ENCODE peak calls at places on chromosomes 4 and X, in eight cellular contexts. R is breast epithelium, Z is GM10248, K is sigmoid colon, A is ascending aorta, S is epithelial cell of esophagus, L is kidney, M is kidney epithelial cell. Q is an unnamed sample.

GRCh38 chr4:144304025-144304424 is 163.5 kb upstream of the GYPA start:
- DNase-seq in R (no peak), Z (no peak), K (no peak), A (no peak), S (no peak), L (no peak), M (no peak), Q (no peak)

GRCh38 chrX:3286196-3286920 is 60.1 kb downstream of the MXRA5 start:
- DNase-seq in R (no peak), Z (no peak), K (no peak), A (no peak), S (peak), L (no peak), M (no peak), Q (no peak)

GRCh38 chrX:11908371-11908770 is 150.3 kb downstream of the MSL3 start:
- DNase-seq in R (no peak), Z (peak), K (no peak), A (no peak), S (peak), L (no peak), M (no peak), Q (peak)

GRCh38 chrX:102624105-102624504 is 24.8 kb downstream of the ARMCX5 start:
- DNase-seq in R (no peak), Z (no peak), K (no peak), A (no peak), S (no peak), L (no peak), M (no peak), Q (no peak)

GRCh38 chr4:81215219-81215892 is at the start of gene PRKG2:
- DNase-seq in R (no peak), Z (no peak), K (no peak), A (no peak), S (no peak), L (no peak), M (no peak), Q (no peak)

GRCh38 chrX:1813809-1814208 is 198.9 kb downstream of the ASMT start:
- DNase-seq in R (no peak), Z (no peak), K (no peak), A (no peak), S (no peak), L (no peak), M (no peak), Q (peak)

GRCh38 chr4:48031802-48032525 is 15.4 kb downstream of the NIPAL1 start:
- DNase-seq in R (no peak), Z (no peak), K (no peak), A (no peak), S (no peak), L (no peak), M (no peak), Q (no peak)

GRCh38 chr4:110869114-110869513 is 246.2 kb upstream of the PITX2 start:
- DNase-seq in R (no peak), Z (no peak), K (no peak), A (no peak), S (no peak), L (no peak), M (no peak), Q (no peak)

GRCh38 chr4:123833156-123833555 is 436.6 kb downstream of the SPRY1 start:
- DNase-seq in R (no peak), Z (no peak), K (no peak), A (no peak), S (peak), L (no peak), M (no peak), Q (no peak)

GRCh38 chr4:47209833-47210232 is 178.5 kb downstream of the GABRB1 start:
- DNase-seq in R (no peak), Z (no peak), K (no peak), A (no peak), S (peak), L (no peak), M (peak), Q (no peak)

GRCh38 chrX:22063284-22063683 is 31.2 kb downstream of the PHEX start:
- DNase-seq in R (no peak), Z (peak), K (no peak), A (no peak), S (peak), L (no peak), M (peak), Q (peak)

GRCh38 chr4:146033149-146033548 is 94.5 kb upstream of the ZNF827 start:
- DNase-seq in R (no peak), Z (no peak), K (no peak), A (no peak), S (peak), L (no peak), M (peak), Q (no peak)

GRCh38 chr4:98609946-98610345 is 48.5 kb downstream of the TSPAN5 start:
- DNase-seq in R (no peak), Z (no peak), K (no peak), A (no peak), S (no peak), L (no peak), M (no peak), Q (no peak)

GRCh38 chr4:185361872-185362271 is 33.9 kb downstream of the LRP2BP start:
- DNase-seq in R (no peak), Z (no peak), K (no peak), A (peak), S (no peak), L (no peak), M (no peak), Q (no peak)

DNA sequence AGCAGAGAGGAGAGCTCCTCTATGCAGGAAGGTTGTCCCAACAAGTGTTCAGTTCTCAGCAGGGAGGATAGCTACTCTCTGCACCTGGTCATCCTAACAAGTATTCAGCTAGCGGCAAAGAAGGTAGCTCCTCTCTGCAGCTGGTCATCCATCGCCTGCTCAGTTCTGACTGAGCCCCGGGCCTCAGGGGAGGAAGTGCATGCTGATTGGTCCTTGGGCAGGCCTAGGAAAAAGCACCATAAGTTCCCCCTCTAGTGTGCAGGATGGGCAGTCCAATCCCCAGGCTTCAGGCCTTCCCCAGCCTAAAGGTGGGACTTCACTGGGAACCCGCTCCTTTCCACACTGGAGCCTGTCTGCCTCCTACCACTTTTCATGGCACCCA is 4.4 kb upstream of the FBXW7 start:
- DNase-seq in R (no peak), Z (no peak), K (no peak), A (no peak), S (no peak), L (no peak), M (no peak), Q (no peak)
- TF ChIP-seq CTCF in R (no peak), Z (no peak), K (no peak), A (no peak), S (no peak), L (no peak), M (no peak), Q (no peak)

GRCh38 chrX:48584698-48585097 is 10.4 kb downstream of the RBM3 start:
- DNase-seq in R (no peak), Z (no peak), K (no peak), A (no peak), S (no peak), L (no peak), M (no peak), Q (no peak)
- TF ChIP-seq CTCF in R (no peak), Z (no peak), K (no peak), A (no peak), S (no peak), L (no peak), M (no peak), Q (no peak)

DNA sequence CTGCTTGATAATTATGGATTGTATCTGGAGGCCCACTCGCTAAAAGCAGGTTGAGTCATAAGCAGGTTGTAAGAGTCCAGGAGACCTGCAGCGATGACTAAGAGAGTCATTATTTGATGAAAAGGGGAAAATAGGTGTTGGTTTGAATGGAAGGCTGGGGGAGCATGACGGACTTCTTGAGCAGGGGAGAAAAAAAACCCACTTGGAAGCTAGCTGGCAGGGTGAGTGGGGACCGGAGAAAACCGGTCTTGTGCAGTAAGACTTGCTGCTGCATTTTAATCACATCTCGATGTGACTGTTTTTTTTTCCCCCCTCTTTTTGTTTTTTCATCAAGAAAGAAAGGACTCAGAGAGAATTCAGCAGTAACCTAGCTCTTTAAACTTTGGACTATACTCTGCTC is 90.0 kb downstream of the IGSF1 start:
- DNase-seq in R (no peak), Z (no peak), K (no peak), A (no peak), S (no peak), L (no peak), M (no peak), Q (no peak)
- TF ChIP-seq CTCF in R (no peak), Z (no peak), K (no peak), A (no peak), S (no peak), L (no peak), M (no peak), Q (no peak)

GRCh38 chr4:54102747-54103146 is 2.8 kb downstream of the GSX2 start:
- DNase-seq in R (no peak), Z (no peak), K (no peak), A (no peak), S (no peak), L (no peak), M (no peak), Q (no peak)

GRCh38 chr4:54103190-54103574 is 3.2 kb downstream of the GSX2 start:
- DNase-seq in R (no peak), Z (no peak), K (no peak), A (no peak), S (no peak), L (no peak), M (no peak), Q (no peak)

GRCh38 chr4:54107951-54108740 is 8.2 kb downstream of the GSX2 start:
- DNase-seq in R (no peak), Z (no peak), K (no peak), A (no peak), S (no peak), L (no peak), M (no peak), Q (no peak)

GRCh38 chr4:54101190-54102041 is 1.5 kb downstream of the GSX2 start:
- DNase-seq in R (no peak), Z (no peak), K (no peak), A (no peak), S (no peak), L (no peak), M (no peak), Q (no peak)

DNA sequence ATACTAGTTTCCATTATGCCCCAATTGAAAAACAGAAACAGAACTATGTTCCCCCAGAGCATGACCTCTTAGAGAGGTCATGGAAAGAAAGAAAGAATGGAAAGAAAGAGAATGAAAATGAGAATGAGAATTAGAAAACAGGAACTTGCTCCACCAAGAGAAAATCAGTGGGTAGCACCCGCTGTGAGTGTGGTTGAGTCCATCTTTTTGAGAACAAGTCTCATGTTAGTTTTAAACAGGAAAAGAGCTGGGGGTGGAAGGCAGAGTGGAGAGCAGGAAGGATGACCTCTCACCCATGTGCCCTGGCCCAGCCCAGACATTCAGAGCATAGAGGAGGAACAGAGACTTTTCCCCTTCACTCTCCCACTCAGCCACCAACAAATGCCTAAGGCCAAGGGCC is 4.9 kb downstream of the GSX2 start:
- DNase-seq in R (no peak), Z (no peak), K (no peak), A (no peak), S (no peak), L (no peak), M (no peak), Q (no peak)
- TF ChIP-seq CTCF in R (no peak), Z (no peak), K (no peak), A (no peak), S (no peak), L (no peak), M (no peak), Q (no peak)